ENCODE peak calls at places on chromosomes 16 and 17, in eight cellular contexts. J is activated T-helper 1 cell treated with Interleukin-2 at 50 U/mL for 16 hours; R is prostate gland; I is RCC 7860; L is NCI-H82; Z is naive B cell; D is heart left ventricle; N is activated T-helper 2 cell treated with anti-CD3 and anti-CD28 coated beads, Interferon-gamma antibody, Interleukin-2, Interleukin-4, amounts not matched to agents 10 μg/mL and 5 μg/mL and 100 μg/mL, durations not matched to agents 14 hours and 24 hours and 36 hours. T is an unnamed sample.

GRCh38 chr16:14427371-14427948 is 202.6 kb downstream of the PARN start:
- DNase-seq in L (no peak), D (no peak), J (no peak), N (no peak), R (no peak), I (no peak), Z (no peak), T (no peak)

GRCh38 chr17:7220593-7221280 is 999 bp downstream of the ACADVL start:
- DNase-seq in N (peak), I (peak), J (peak), Z (peak), L (peak), R (peak), D (peak), T (no peak)

GRCh38 chr17:73342549-73343167 is 30.9 kb upstream of the CDC42EP4 start:
- DNase-seq in D (no peak), L (peak), I (peak), J (no peak), Z (no peak), R (no peak), N (no peak), T (no peak)

GRCh38 chr16:66936889-66937554 is 1.7 kb downstream of the CES2 start:
- DNase-seq in R (peak), D (peak), Z (no peak), N (no peak), I (no peak), L (no peak), J (no peak), T (no peak)

GRCh38 chr16:88062341-88062861 is 111.2 kb downstream of the BANP start:
- DNase-seq in R (no peak), D (peak), I (no peak), N (no peak), L (no peak), Z (no peak), J (no peak), T (no peak)

GRCh38 chr17:75996665-75997590 is 3.7 kb upstream of the CDK3 start:
- DNase-seq in Z (peak), D (no peak), N (no peak), R (no peak), J (no peak), I (peak), L (no peak), T (no peak)

GRCh38 chr16:11470676-11471415 is 115.9 kb downstream of the LITAF start:
- DNase-seq in L (peak), I (no peak), J (no peak), D (no peak), Z (no peak), N (no peak), R (no peak), T (peak)

GRCh38 chr16:17311333-17312099 is 159.2 kb downstream of the XYLT1 start:
- DNase-seq in I (no peak), L (no peak), Z (no peak), R (no peak), N (no peak), J (no peak), D (no peak), T (no peak)

GRCh38 chr17:4559851-4560820 is at the start of gene GGT6:
- DNase-seq in N (no peak), Z (no peak), D (peak), R (peak), I (no peak), L (no peak), J (no peak), T (no peak)

GRCh38 chr16:58843675-58844074 is 109.6 kb upstream of the GOT2 start:
- DNase-seq in Z (no peak), R (no peak), L (peak), D (no peak), I (peak), J (no peak), N (no peak), T (no peak)

GRCh38 chr17:11240041-11240801 is 792 bp upstream of the SHISA6 start:
- DNase-seq in R (peak), Z (no peak), J (no peak), I (no peak), L (peak), D (peak), N (no peak), T (no peak)

GRCh38 chr16:77715145-77715544 is 7.2 kb upstream of the NUDT7 start:
- DNase-seq in Z (no peak), I (no peak), L (no peak), N (no peak), J (no peak), R (no peak), D (no peak), T (no peak)

GRCh38 chr17:18877104-18877503 is 19.2 kb downstream of the PRPSAP2 start:
- DNase-seq in D (no peak), R (no peak), N (no peak), J (no peak), Z (no peak), I (peak), L (no peak), T (no peak)